ENCODE peak calls at places on chromosomes 6 and 20, in nine cellular contexts. K is Calu3, S is iPS-NIHi11, M is HEK293T, U is ACHN, L is renal cortical epithelial cell, W is stomach, F is NCI-H1436, H is COR-L47. T is an unnamed sample.

GRCh38 chr6:112296122-112296521 is 41.8 kb upstream of the LAMA4 start:
- DNase-seq in H (no peak), L (peak; percentile 63), M (peak; percentile 70), W (no peak), U (peak; percentile 43), S (peak; percentile 67), K (peak; percentile 41), F (no peak), T (peak; percentile 35)

GRCh38 chr6:139017227-139017626 is 11.3 kb upstream of the ABRACL start:
- DNase-seq in S (peak; percentile 24), K (no peak), M (no peak), L (peak; percentile 88), U (peak; percentile 65), W (no peak), F (no peak), H (no peak), T (peak; percentile 10)

GRCh38 chr20:7696311-7696710 is 243.9 kb downstream of the HAO1 start:
- DNase-seq in H (no peak), K (no peak), W (no peak), F (no peak), L (peak; percentile 70), M (no peak), U (no peak), S (no peak), T (peak; percentile 14)

GRCh38 chr6:37576336-37576737 is 76.6 kb upstream of the CCDC167 start:
- DNase-seq in K (no peak), S (no peak), H (no peak), M (no peak), L (peak; percentile 65), F (no peak), U (peak; percentile 72), W (no peak), T (peak; percentile 53)

GRCh38 chr6:42264852-42265390 is 47.3 kb upstream of the MRPS10 start:
- DNase-seq in M (no peak), K (no peak), L (no peak), U (no peak), H (no peak), S (no peak), W (no peak), F (no peak), T (no peak)

GRCh38 chr20:36051318-36052116 is 83.1 kb downstream of the CNBD2 start:
- DNase-seq in F (no peak), M (no peak), W (no peak), S (no peak), U (no peak), K (no peak), L (no peak), H (no peak), T (no peak)

GRCh38 chr20:8870652-8871051 is 198.2 kb upstream of the PLCB4 start:
- DNase-seq in H (no peak), M (no peak), L (no peak), F (no peak), U (no peak), S (no peak), K (no peak), W (no peak), T (peak; percentile 17)

GRCh38 chr6:40293109-40293823 is 293.9 kb downstream of the LRFN2 start:
- DNase-seq in L (no peak), F (no peak), U (no peak), K (no peak), H (no peak), S (no peak), M (no peak), W (no peak), T (no peak)

GRCh38 chr6:63899550-63899949 is 263.9 kb downstream of the PHF3 start:
- DNase-seq in L (peak; percentile 51), K (no peak), U (no peak), F (no peak), S (no peak), H (no peak), M (no peak), W (no peak), T (no peak)

GRCh38 chr20:4563534-4563933 is 158.2 kb upstream of the PRND start:
- DNase-seq in L (peak; percentile 62), H (no peak), S (peak; percentile 56), K (peak; percentile 6), M (peak; percentile 22), W (no peak), F (no peak), U (peak; percentile 64), T (peak; percentile 69)

GRCh38 chr20:61436674-61437279 is 184.7 kb downstream of the CDH4 start:
- DNase-seq in L (peak; percentile 69), H (no peak), W (no peak), U (peak; percentile 8), F (no peak), S (peak; percentile 81), M (no peak), K (no peak), T (no peak)

GRCh38 chr20:5715068-5715841 is 34.9 kb upstream of the SHLD1 start:
- DNase-seq in S (no peak), H (no peak), K (no peak), M (no peak), U (no peak), F (no peak), W (no peak), L (no peak), T (no peak)

GRCh38 chr6:14053776-14054175 is 63.8 kb upstream of the CD83 start:
- DNase-seq in U (no peak), M (no peak), L (no peak), W (no peak), F (no peak), K (no peak), H (no peak), S (no peak), T (no peak)

GRCh38 chr20:51801220-51801991 is 915 bp downstream of the SALL4 start:
- DNase-seq in K (peak; percentile 38), U (no peak), H (no peak), S (peak; percentile 49), L (no peak), F (no peak), W (peak; percentile 23), M (no peak), T (no peak)

GRCh38 chr6:4809999-4810918 is 34.1 kb downstream of the CDYL start:
- DNase-seq in K (no peak), W (no peak), S (no peak), F (no peak), L (peak; percentile 49), U (peak; percentile 14), M (no peak), H (no peak), T (peak; percentile 46)